ENCODE peak calls at places on chromosomes 6 and 20, in eight cellular contexts. O is endothelial cell of umbilical vein, Z is transverse colon, W is suprapubic skin, I is prostate gland, N is breast epithelium, Y is sigmoid colon, C is HepG2. H is an unnamed sample.

GRCh38 chr6:41430875-41431274 is 95.5 kb downstream of the NCR2 start:
- DNase-seq in W (no peak), Z (no peak), N (no peak), O (no peak), I (no peak), Y (no peak), C (no peak), H (no peak)

GRCh38 chr20:40332167-40332566 is 356.9 kb downstream of the MAFB start:
- DNase-seq in C (no peak), N (no peak), I (no peak), O (no peak), Y (no peak), W (no peak), Z (no peak), H (no peak)

GRCh38 chr20:58583141-58583540 is 67.9 kb upstream of the APCDD1L start:
- DNase-seq in I (no peak), C (no peak), Z (no peak), N (peak; percentile 15), Y (peak; percentile 27), W (no peak), O (no peak), H (no peak)

GRCh38 chr20:47854687-47855212 is 69.5 kb upstream of the SULF2 start:
- DNase-seq in C (peak; percentile 69), Y (no peak), O (peak; percentile 64), Z (peak; percentile 25), N (no peak), I (no peak), W (no peak), H (no peak)

GRCh38 chr20:41734506-41734945 is 116.3 kb upstream of the CHD6 start:
- DNase-seq in W (no peak), I (peak; percentile 23), Y (no peak), Z (peak; percentile 47), N (no peak), C (peak; percentile 75), O (peak; percentile 37), H (peak; percentile 49)

GRCh38 chr6:121780325-121781313 is 345.2 kb downstream of the GJA1 start:
- DNase-seq in O (no peak), Y (peak; percentile 73), I (peak; percentile 83), C (no peak), N (peak; percentile 60), Z (no peak), W (peak; percentile 84), H (no peak)

GRCh38 chr6:37230104-37230503 is 27.5 kb upstream of the TBC1D22B start:
- DNase-seq in N (no peak), W (no peak), I (no peak), Y (no peak), O (no peak), C (no peak), Z (no peak), H (no peak)

GRCh38 chr20:38585404-38586180 is 4.6 kb downstream of the ADIG start:
- DNase-seq in I (no peak), C (peak; percentile 96), Z (no peak), W (no peak), N (no peak), Y (no peak), O (no peak), H (no peak)

GRCh38 chr6:124742971-124743370 is 219.3 kb upstream of the RNF217 start:
- DNase-seq in Z (no peak), N (no peak), W (no peak), C (no peak), Y (no peak), I (peak; percentile 44), O (no peak), H (no peak)

GRCh38 chr6:108850669-108851467 is 2.6 kb downstream of the ARMC2 start:
- DNase-seq in C (peak; percentile 15), I (no peak), N (no peak), W (no peak), Z (no peak), O (no peak), Y (no peak), H (no peak)

GRCh38 chr6:157813757-157814455 is 9.1 kb upstream of the SNX9 start:
- DNase-seq in O (peak; percentile 63), Y (no peak), I (no peak), Z (no peak), N (no peak), C (no peak), W (no peak), H (no peak)

GRCh38 chr20:1866834-1867233 is 28.4 kb upstream of the SIRPA start:
- DNase-seq in Z (no peak), W (no peak), I (no peak), N (no peak), O (no peak), Y (no peak), C (peak; percentile 53), H (no peak)

GRCh38 chr20:61515922-61516321 is 263.9 kb downstream of the CDH4 start:
- DNase-seq in N (no peak), Y (no peak), W (no peak), O (no peak), I (no peak), C (no peak), Z (no peak), H (no peak)

GRCh38 chr6:149749594-149750135 is at the start of gene PCMT1:
- DNase-seq in C (peak; percentile 86), I (peak; percentile 87), W (peak; percentile 90), Z (peak; percentile 92), Y (peak; percentile 94), N (peak; percentile 85), O (peak; percentile 90), H (peak; percentile 93)
- TF ChIP-seq POLR2A in C (peak; percentile 87), I (peak; percentile 73), W (peak; percentile 81), Z (peak; percentile 90), Y (peak; percentile 67), N (peak; percentile 21), O (peak; percentile 78), H (peak; percentile 47)

GRCh38 chr6:40350193-40350941 is 236.8 kb downstream of the LRFN2 start:
- DNase-seq in O (no peak), C (no peak), N (no peak), Y (no peak), I (no peak), Z (no peak), W (peak; percentile 12), H (no peak)
- H3K36me3 ChIP-seq in O (no peaks in the 10 kb centered on the region), C (no peaks in the 10 kb centered on the region), N (no peaks in the 10 kb centered on the region), Y (no peaks in the 10 kb centered on the region), I (no peaks in the 10 kb centered on the region), Z (no peaks in the 10 kb centered on the region), W (no peaks in the 10 kb centered on the region), H (no peaks in the 10 kb centered on the region)

GRCh38 chr6:85673198-85674139 is 30.8 kb upstream of the SYNCRIP start:
- DNase-seq in O (no peak), Z (no peak), N (no peak), W (no peak), Y (no peak), I (no peak), C (no peak), H (no peak)
- TF ChIP-seq POLR2AphosphoS5 in O (peak; percentile 17), Z (no peak), N (no peak), W (no peak), Y (no peak), I (no peak), C (no peak), H (no peak)

GRCh38 chr6:51738614-51739013 is 348.8 kb downstream of the PKHD1 start:
- DNase-seq in C (no peak), O (no peak), Y (no peak), N (no peak), W (no peak), I (no peak), Z (no peak), H (no peak)
- TF ChIP-seq POLR2A in C (no peak), O (no peak), Y (no peak), N (no peak), W (no peak), I (no peak), Z (no peak), H (no peak)

GRCh38 chr20:37517371-37517748 is 3.7 kb upstream of the NNAT start:
- DNase-seq in O (no peak), Y (no peak), I (no peak), N (no peak), C (no peak), Z (peak; percentile 7), W (no peak), H (no peak)

GRCh38 chr20:37518606-37519507 is 2.2 kb upstream of the NNAT start:
- DNase-seq in N (no peak), C (no peak), O (peak; percentile 87), W (no peak), I (peak; percentile 74), Z (peak; percentile 30), Y (peak; percentile 91), H (peak; percentile 35)

GRCh38 chr20:37518059-37518458 is 3.0 kb upstream of the NNAT start:
- DNase-seq in W (no peak), C (no peak), Z (peak; percentile 4), N (no peak), I (no peak), Y (no peak), O (no peak), H (peak; percentile 17)

GRCh38 chr20:37515876-37516275 is 5.2 kb upstream of the NNAT start:
- DNase-seq in Z (no peak), C (no peak), N (no peak), Y (no peak), W (no peak), O (no peak), I (no peak), H (no peak)

GRCh38 chr20:37516697-37517370 is 4.2 kb upstream of the NNAT start:
- DNase-seq in N (no peak), C (no peak), I (no peak), Z (peak; percentile 5), W (no peak), O (no peak), Y (no peak), H (peak; percentile 23)
- H3K36me3 ChIP-seq in N (peaks cover 3% of the 10 kb centered on the region), C (peaks cover 20% of the 10 kb centered on the region), I (no peaks in the 10 kb centered on the region), Z (peaks cover 15% of the 10 kb centered on the region), W (peaks cover 49% of the 10 kb centered on the region), O (no peaks in the 10 kb centered on the region), Y (peaks cover 12% of the 10 kb centered on the region), H (peaks cover 56% of the 10 kb centered on the region)

DNA sequence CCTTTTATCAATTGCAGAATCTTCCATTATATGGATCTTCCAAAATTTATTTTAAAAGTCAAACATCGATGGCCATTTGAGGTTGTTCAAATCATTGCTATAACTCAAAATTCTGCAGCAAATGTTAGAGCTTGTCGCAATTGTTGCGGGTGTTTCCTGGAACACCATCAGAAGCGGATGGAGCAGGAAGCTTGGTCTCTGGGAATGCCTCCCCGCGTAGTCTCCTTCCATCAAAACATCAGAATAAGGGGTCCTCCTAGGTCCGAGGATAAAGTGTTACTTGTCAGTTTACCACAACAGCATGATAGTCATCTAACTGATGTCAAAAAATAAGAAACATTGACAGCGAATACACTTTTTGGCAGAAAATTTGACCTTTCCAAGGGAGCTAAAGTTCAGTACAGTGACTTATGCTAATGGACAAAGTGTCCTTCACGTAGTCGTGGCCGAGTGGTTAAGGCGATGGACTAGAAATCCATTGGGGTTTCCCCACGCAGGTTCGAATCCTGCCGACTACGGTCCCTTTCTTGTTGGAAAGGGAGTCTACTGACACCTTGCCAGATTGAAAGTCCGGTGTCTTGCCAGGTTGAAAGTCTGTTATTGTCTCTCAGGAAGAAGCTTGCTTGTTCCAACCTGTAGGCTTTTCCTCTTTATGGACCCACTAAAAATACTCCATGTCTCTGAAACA is 59.0 kb upstream of the ZNF184 start:
- DNase-seq in C (no peak), I (no peak), Y (no peak), O (no peak), W (no peak), N (no peak), Z (no peak), H (no peak)
- TF ChIP-seq POLR2AphosphoS5 in C (no peak), I (no peak), Y (no peak), O (no peak), W (no peak), N (no peak), Z (no peak), H (no peak)

H was measured in stomach.